ENCODE peak calls at places on chromosome 16, in four cellular contexts. One of them, this sample, is unnamed.

GRCh38 chr16:15435216-15435864 is 952 bp downstream of the BMERB1 start:
- DNase-seq in GM12878: no peak
- DNase-seq in H1: no peak
- DNase-seq in K562: no peak
- DNase-seq in this sample: no peak

GRCh38 chr16:12406840-12407690 is 396.6 kb downstream of the CPPED1 start:
- DNase-seq in GM12878: no peak
- DNase-seq in H1: no peak
- DNase-seq in K562: no peak
- DNase-seq in this sample: peak; percentile 84

GRCh38 chr16:57730771-57731730 is 4.5 kb upstream of the KATNB1 start:
- DNase-seq in GM12878: no peak
- DNase-seq in H1: no peak
- DNase-seq in K562: no peak
- DNase-seq in this sample: no peak

GRCh38 chr16:27259710-27260109 is 8.9 kb downstream of the NSMCE1 start:
- DNase-seq in GM12878: no peak
- DNase-seq in H1: no peak
- DNase-seq in K562: no peak
- DNase-seq in this sample: no peak

GRCh38 chr16:70438325-70438982 is 446 bp downstream of the ST3GAL2 start:
- DNase-seq in GM12878: no peak
- DNase-seq in H1: no peak
- DNase-seq in K562: peak; percentile 82
- DNase-seq in this sample: no peak

GRCh38 chr16:73166394-73166971 is 118.6 kb upstream of the ZFHX3 start:
- DNase-seq in GM12878: no peak
- DNase-seq in H1: no peak
- DNase-seq in K562: no peak
- DNase-seq in this sample: no peak

GRCh38 chr16:23498863-23499262 is 11.4 kb downstream of the GGA2 start:
- DNase-seq in GM12878: no peak
- DNase-seq in H1: no peak
- DNase-seq in K562: no peak
- DNase-seq in this sample: peak; percentile 44

GRCh38 chr16:66662445-66663194 is 33.9 kb downstream of the CMTM4 start:
- DNase-seq in GM12878: no peak
- DNase-seq in H1: no peak
- DNase-seq in K562: peak; percentile 35
- DNase-seq in this sample: peak; percentile 64

GRCh38 chr16:72241930-72242329 is 70.0 kb upstream of the PMFBP1 start:
- DNase-seq in GM12878: no peak
- DNase-seq in H1: no peak
- DNase-seq in K562: peak; percentile 32
- DNase-seq in this sample: peak; percentile 52

GRCh38 chr16:74627506-74628220 is 20.7 kb upstream of the GLG1 start:
- DNase-seq in GM12878: no peak
- DNase-seq in H1: no peak
- DNase-seq in K562: no peak
- DNase-seq in this sample: no peak

GRCh38 chr16:70598937-70599503 is 47.3 kb upstream of the IL34 start:
- DNase-seq in GM12878: no peak
- DNase-seq in H1: no peak
- DNase-seq in K562: no peak
- DNase-seq in this sample: no peak

GRCh38 chr16:67930191-67930590 is 1.5 kb downstream of the CTRL start:
- DNase-seq in GM12878: no peak
- DNase-seq in H1: no peak
- DNase-seq in K562: no peak
- DNase-seq in this sample: no peak

GRCh38 chr16:2977440-2977839 is 2.8 kb downstream of the PKMYT1 start:
- DNase-seq in GM12878: no peak
- DNase-seq in H1: no peak
- DNase-seq in K562: no peak
- DNase-seq in this sample: no peak

GRCh38 chr16:65113441-65113840 is 8.4 kb downstream of the CDH11 start:
- DNase-seq in GM12878: no peak
- DNase-seq in H1: no peak
- DNase-seq in K562: no peak
- DNase-seq in this sample: no peak

GRCh38 chr16:65106792-65107191 is 15.1 kb downstream of the CDH11 start:
- DNase-seq in GM12878: no peak
- DNase-seq in H1: no peak
- DNase-seq in K562: no peak
- DNase-seq in this sample: no peak

GRCh38 chr16:65116216-65116615 is 5.6 kb downstream of the CDH11 start:
- DNase-seq in GM12878: no peak
- DNase-seq in H1: no peak
- DNase-seq in K562: no peak
- DNase-seq in this sample: no peak

GRCh38 chr16:65114527-65114926 is 7.3 kb downstream of the CDH11 start:
- DNase-seq in GM12878: no peak
- DNase-seq in H1: no peak
- DNase-seq in K562: no peak
- DNase-seq in this sample: no peak

GRCh38 chr16:65111306-65111705 is 10.6 kb downstream of the CDH11 start:
- DNase-seq in GM12878: no peak
- DNase-seq in H1: no peak
- DNase-seq in K562: no peak
- DNase-seq in this sample: no peak
- TF ChIP-seq SRF in GM12878: no peak
- TF ChIP-seq SRF in H1: no peak
- TF ChIP-seq SRF in K562: no peak
- TF ChIP-seq SRF in this sample: no peak

GRCh38 chr16:88999457-89000206 is 22.6 kb upstream of the CBFA2T3 start:
- DNase-seq in GM12878: no peak
- DNase-seq in H1: no peak
- DNase-seq in K562: peak; percentile 79
- DNase-seq in this sample: no peak
- TF ChIP-seq CEBPB in GM12878: no peak
- TF ChIP-seq CEBPB in H1: no peak
- TF ChIP-seq CEBPB in K562: no peak
- TF ChIP-seq CEBPB in this sample: no peak

GRCh38 chr16:30016555-30017276 is 5.9 kb upstream of the DOC2A start:
- DNase-seq in GM12878: no peak
- DNase-seq in H1: no peak
- DNase-seq in K562: no peak
- DNase-seq in this sample: peak; percentile 44

GRCh38 chr16:30023586-30023985 is 588 bp downstream of the C16orf92 start:
- DNase-seq in GM12878: no peak
- DNase-seq in H1: no peak
- DNase-seq in K562: no peak
- DNase-seq in this sample: no peak

GRCh38 chr16:30017277-30017656 is 5.7 kb upstream of the C16orf92 start:
- DNase-seq in GM12878: no peak
- DNase-seq in H1: no peak
- DNase-seq in K562: no peak
- DNase-seq in this sample: no peak

GRCh38 chr16:30022887-30023286 is at the start of gene C16orf92:
- DNase-seq in GM12878: no peak
- DNase-seq in H1: no peak
- DNase-seq in K562: no peak
- DNase-seq in this sample: no peak

GRCh38 chr16:30018731-30019158 is 4.3 kb upstream of the C16orf92 start:
- DNase-seq in GM12878: no peak
- DNase-seq in H1: no peak
- DNase-seq in K562: no peak
- DNase-seq in this sample: no peak
- TF ChIP-seq EP300 in GM12878: no peak
- TF ChIP-seq EP300 in H1: no peak
- TF ChIP-seq EP300 in K562: no peak
- TF ChIP-seq EP300 in this sample: no peak

GRCh38 chr16:11009027-11009755 is 64.8 kb downstream of the CLEC16A start:
- DNase-seq in GM12878: no peak
- DNase-seq in H1: no peak
- DNase-seq in K562: no peak
- DNase-seq in this sample: no peak

GRCh38 chr16:11007714-11008240 is 63.4 kb downstream of the CLEC16A start:
- DNase-seq in GM12878: no peak
- DNase-seq in H1: no peak
- DNase-seq in K562: no peak
- DNase-seq in this sample: no peak

GRCh38 chr16:11011326-11011725 is 67.0 kb downstream of the CLEC16A start:
- DNase-seq in GM12878: no peak
- DNase-seq in H1: no peak
- DNase-seq in K562: no peak
- DNase-seq in this sample: no peak

GRCh38 chr16:11012841-11013240 is 68.5 kb downstream of the CLEC16A start:
- DNase-seq in GM12878: no peak
- DNase-seq in H1: no peak
- DNase-seq in K562: no peak
- DNase-seq in this sample: no peak

DNA sequence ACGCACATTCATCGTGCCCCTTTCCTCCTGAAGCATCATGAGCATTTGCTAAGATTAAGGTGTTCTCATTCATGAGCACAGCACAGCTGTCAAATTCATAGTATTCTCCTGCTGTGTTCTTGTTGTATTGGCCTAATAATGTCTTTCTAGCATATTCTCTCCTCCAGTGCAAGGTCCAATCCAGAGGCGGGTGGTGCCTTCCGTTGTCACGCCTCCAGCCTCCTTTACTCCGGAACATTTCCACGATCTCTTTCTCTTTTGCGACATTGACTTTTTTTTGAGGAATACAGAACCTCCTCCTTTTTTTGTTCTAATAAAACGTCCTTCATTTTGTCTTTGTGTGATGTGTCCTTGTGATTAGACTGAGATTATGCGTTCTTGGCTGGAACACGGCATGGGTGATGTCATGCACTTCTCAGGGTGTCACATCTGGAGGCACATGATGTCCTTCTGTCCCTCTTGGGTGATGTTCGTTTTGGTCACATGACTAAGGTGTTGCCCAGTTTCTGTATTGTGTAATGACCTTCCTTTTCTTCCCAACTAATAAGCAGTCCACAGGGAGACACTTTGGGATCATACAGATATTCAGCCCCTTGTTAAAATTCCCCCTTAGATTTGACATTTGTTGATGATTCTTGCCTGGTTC is 66.3 kb downstream of the CLEC16A start:
- DNase-seq in GM12878: no peak
- DNase-seq in H1: no peak
- DNase-seq in K562: no peak
- DNase-seq in this sample: no peak
- TF ChIP-seq SRF in GM12878: no peak
- TF ChIP-seq SRF in H1: no peak
- TF ChIP-seq SRF in K562: no peak
- TF ChIP-seq SRF in this sample: no peak

GRCh38 chr16:989354-989814 is 7.8 kb downstream of the SOX8 start:
- DNase-seq in GM12878: no peak
- DNase-seq in H1: no peak
- DNase-seq in K562: no peak
- DNase-seq in this sample: no peak
- TF ChIP-seq CEBPB in GM12878: no peak
- TF ChIP-seq CEBPB in H1: no peak
- TF ChIP-seq CEBPB in K562: no peak
- TF ChIP-seq CEBPB in this sample: no peak

GRCh38 chr16:89395150-89396142 is 94.9 kb downstream of the ANKRD11 start:
- DNase-seq in GM12878: no peak
- DNase-seq in H1: no peak
- DNase-seq in K562: no peak
- DNase-seq in this sample: peak; percentile 97
- TF ChIP-seq EP300 in GM12878: no peak
- TF ChIP-seq EP300 in H1: no peak
- TF ChIP-seq EP300 in K562: no peak
- TF ChIP-seq EP300 in this sample: peak; percentile 93

This sample was measured in HepG2.